ENCODE peak calls at places on chromosomes 5 and 9, in five cellular contexts. E, T, V, S and K are unnamed samples.

GRCh38 chr5:129246088-129246487 is 151.5 kb downstream of the ISOC1 start:
- DNase-seq in E (no peak), T (no peak), V (no peak), S (no peak), K (no peak)

GRCh38 chr9:130423272-130423671 is 21.5 kb upstream of the ASS1 start:
- DNase-seq in E (no peak), T (no peak), V (no peak), S (no peak), K (no peak)

GRCh38 chr9:5002811-5003210 is 17.7 kb downstream of the JAK2 start:
- DNase-seq in E (no peak), T (no peak), V (no peak), S (no peak), K (no peak)

GRCh38 chr5:124735169-124735858 is 11.1 kb downstream of the ZNF608 start:
- DNase-seq in E (no peak), T (no peak), V (no peak), S (no peak), K (no peak)

GRCh38 chr9:545480-545879 is 296.0 kb upstream of the DMRT1 start:
- DNase-seq in E (no peak), T (no peak), V (no peak), S (no peak), K (no peak)

GRCh38 chr9:113919825-113920224 is 43.7 kb downstream of the ZNF618 start:
- DNase-seq in E (no peak), T (no peak), V (no peak), S (no peak), K (no peak)

GRCh38 chr5:129406440-129406839 is 53.7 kb upstream of the ADAMTS19 start:
- DNase-seq in E (no peak), T (no peak), V (no peak), S (no peak), K (no peak)

GRCh38 chr9:121714075-121714705 is 62.8 kb downstream of the DAB2IP start:
- DNase-seq in E (no peak), T (no peak), V (no peak), S (no peak), K (no peak)

GRCh38 chr9:116219686-116220085 is 66.1 kb downstream of the PAPPA start:
- DNase-seq in E (no peak), T (no peak), V (no peak), S (no peak), K (no peak)

GRCh38 chr9:97521576-97522333 is 20.3 kb downstream of the TMOD1 start:
- DNase-seq in E (no peak), T (no peak), V (no peak), S (no peak), K (no peak)

GRCh38 chr5:96285823-96286222 is 147.2 kb downstream of the PCSK1 start:
- DNase-seq in E (no peak), T (no peak), V (no peak), S (no peak), K (no peak)

GRCh38 chr9:33719581-33720374 is 75.6 kb upstream of the PRSS3 start:
- DNase-seq in E (no peak), T (no peak), V (peak), S (peak), K (no peak)

GRCh38 chr9:123556464-123557435 is 200.8 kb downstream of the CRB2 start:
- DNase-seq in E (peak), T (no peak), V (no peak), S (no peak), K (no peak)

GRCh38 chr5:178246736-178247135 is 14.1 kb upstream of the PHYKPL start:
- DNase-seq in E (no peak), T (no peak), V (no peak), S (no peak), K (no peak)

GRCh38 chr9:101485873-101486692 is 47.6 kb upstream of the RNF20 start:
- DNase-seq in E (no peak), T (peak), V (peak), S (no peak), K (no peak)

GRCh38 chr9:131627846-131628820 is 82.8 kb downstream of the PRRT1B start:
- DNase-seq in E (no peak), T (no peak), V (no peak), S (peak), K (peak)

GRCh38 chr9:1200847-1201251 is 150.7 kb downstream of the DMRT2 start:
- DNase-seq in E (no peak), T (no peak), V (no peak), S (no peak), K (no peak)

GRCh38 chr5:43231977-43232376 is 40.0 kb downstream of the NIM1K start:
- DNase-seq in E (peak), T (no peak), V (peak), S (no peak), K (no peak)

GRCh38 chr5:88594441-88594840 is 288.5 kb downstream of the MEF2C start:
- DNase-seq in E (no peak), T (no peak), V (no peak), S (no peak), K (no peak)

GRCh38 chr9:32738501-32739172 is 44.7 kb upstream of the TMEM215 start:
- DNase-seq in E (peak), T (no peak), V (peak), S (no peak), K (no peak)

GRCh38 chr9:69582018-69582417 is 90.2 kb downstream of the APBA1 start:
- DNase-seq in E (no peak), T (no peak), V (no peak), S (no peak), K (no peak)

GRCh38 chr5:129137637-129138036 is 43.1 kb downstream of the ISOC1 start:
- DNase-seq in E (no peak), T (no peak), V (no peak), S (no peak), K (no peak)

GRCh38 chr9:128340691-128341434 is 536 bp downstream of the SLC27A4 start:
- DNase-seq in E (no peak), T (no peak), V (no peak), S (peak), K (no peak)

GRCh38 chr5:61277190-61277589 is 54.9 kb upstream of the ZSWIM6 start:
- DNase-seq in E (peak), T (no peak), V (peak), S (peak), K (no peak)

GRCh38 chr9:35972093-35972492 is 14.1 kb upstream of the OR2S2 start:
- DNase-seq in E (no peak), T (no peak), V (no peak), S (no peak), K (no peak)

GRCh38 chr5:144177548-144177947 is 6.9 kb downstream of the KCTD16 start:
- DNase-seq in E (no peak), T (no peak), V (no peak), S (no peak), K (no peak)

GRCh38 chr9:128703616-128704355 is 1.5 kb downstream of the PKN3 start:
- DNase-seq in E (no peak), T (no peak), V (no peak), S (peak), K (no peak)

GRCh38 chr5:61229416-61229815 is 67.1 kb upstream of the SMIM15 start:
- DNase-seq in E (peak), T (no peak), V (peak), S (no peak), K (no peak)